ENCODE peak calls at places on chromosomes 4 and X, in five cellular contexts. W is GM13977, H is GM10248, Z is transverse colon, M is Caco-2. P is an unnamed sample.
A peak's percentile ranks its signal among the peaks of the same experiment; 100 is the strongest.

GRCh38 chr4:122458625-122459024 is 2.1 kb upstream of the IL2 start:
- DNase-seq in Z (no peak), M (no peak), H (no peak), W (peak; percentile 18), P (peak; percentile 52)

GRCh38 chrX:123696334-123696733 is 36.5 kb downstream of the THOC2 start:
- DNase-seq in M (no peak), H (no peak), W (no peak), Z (no peak), P (no peak)

GRCh38 chr4:66123195-66123594 is 452.9 kb upstream of the EPHA5 start:
- DNase-seq in W (no peak), M (no peak), Z (no peak), H (no peak), P (no peak)

GRCh38 chrX:2413969-2414368 is 86.8 kb downstream of the DHRSX start:
- DNase-seq in W (no peak), M (no peak), H (no peak), Z (no peak), P (no peak)

GRCh38 chrX:40938418-40938817 is 146.8 kb upstream of the USP9X start:
- DNase-seq in H (no peak), M (no peak), W (no peak), Z (no peak), P (no peak)

GRCh38 chr4:3657917-3658913 is 108.0 kb upstream of the ADRA2C start:
- DNase-seq in W (no peak), Z (no peak), M (no peak), H (no peak), P (no peak)

GRCh38 chr4:33959519-33959918 is 2284.8 kb downstream of the ARAP2 start:
- DNase-seq in H (no peak), W (no peak), M (no peak), Z (no peak), P (no peak)

GRCh38 chr4:177308125-177308524 is 1.5 kb upstream of the NEIL3 start:
- DNase-seq in H (no peak), W (no peak), Z (no peak), M (no peak), P (no peak)

GRCh38 chr4:169184236-169184635 is 86.5 kb downstream of the SH3RF1 start:
- DNase-seq in Z (no peak), M (no peak), W (no peak), H (no peak), P (no peak)

GRCh38 chr4:184648220-184649025 is 824 bp downstream of the CASP3 start:
- DNase-seq in M (peak; percentile 40), Z (peak; percentile 72), H (peak; percentile 33), W (peak; percentile 32), P (peak; percentile 63)

GRCh38 chr4:87144346-87144745 is 76.1 kb downstream of the KLHL8 start:
- DNase-seq in Z (no peak), H (no peak), M (no peak), W (no peak), P (no peak)

GRCh38 chr4:182789588-182789987 is 127.6 kb downstream of the DCTD start:
- DNase-seq in Z (no peak), W (no peak), H (no peak), M (no peak), P (no peak)

DNA sequence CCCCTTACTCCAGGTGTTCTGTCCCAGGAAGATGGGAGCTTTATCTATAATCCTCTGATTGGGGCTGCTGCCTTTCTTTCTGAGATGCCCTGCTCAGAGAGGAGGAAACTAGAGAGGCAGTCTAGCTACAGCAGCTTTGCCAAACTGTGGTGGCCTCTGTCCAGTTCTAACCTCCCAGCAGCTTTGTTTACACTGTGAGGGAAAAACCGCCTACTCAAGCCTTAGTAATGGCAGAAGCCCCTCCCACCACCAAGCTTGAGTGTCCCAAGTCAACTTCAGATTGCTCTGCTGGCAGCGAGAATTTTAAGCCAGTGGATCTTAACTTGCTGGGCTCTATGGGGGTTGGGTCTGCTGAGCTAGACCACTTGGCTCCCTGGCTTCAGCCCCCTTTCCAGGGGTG is 394.9 kb upstream of the PABPC5 start:
- DNase-seq in H (no peak), Z (no peak), M (no peak), W (no peak), P (no peak)
- TF ChIP-seq CTCF in H (no peak), Z (no peak), M (no peak), W (no peak), P (no peak)

GRCh38 chr4:763922-764321 is 58.3 kb downstream of the PCGF3 start:
- DNase-seq in H (no peak), W (no peak), Z (no peak), M (no peak), P (no peak)

GRCh38 chr4:764405-765169 is 59.0 kb downstream of the PCGF3 start:
- DNase-seq in Z (no peak), H (no peak), W (no peak), M (no peak), P (no peak)

GRCh38 chr4:768076-768475 is 57.9 kb downstream of the CPLX1 start:
- DNase-seq in H (no peak), Z (no peak), W (no peak), M (no peak), P (no peak)

GRCh38 chr4:766559-767283 is 59.2 kb downstream of the CPLX1 start:
- DNase-seq in W (no peak), H (no peak), M (peak; percentile 35), Z (no peak), P (no peak)

GRCh38 chr4:766152-766515 is 59.8 kb downstream of the CPLX1 start:
- DNase-seq in H (no peak), M (peak; percentile 41), W (no peak), Z (no peak), P (no peak)
- TF ChIP-seq CTCF in H (no peak), M (no peak), W (no peak), Z (no peak), P (no peak)

GRCh38 chrX:149877157-149877556 is 3.8 kb upstream of the MAGEA8 start:
- DNase-seq in H (no peak), W (no peak), M (no peak), Z (no peak), P (no peak)

GRCh38 chrX:149877636-149878035 is 3.3 kb upstream of the MAGEA8 start:
- DNase-seq in Z (no peak), M (no peak), W (no peak), H (no peak), P (no peak)

GRCh38 chrX:149881081-149881711 is at the start of gene MAGEA8:
- DNase-seq in Z (no peak), M (peak; percentile 32), H (peak; percentile 24), W (no peak), P (peak; percentile 9)
- TF ChIP-seq CTCF in Z (no peak), M (peak; percentile 37), H (no peak), W (peak; percentile 29), P (peak; percentile 34)

DNA sequence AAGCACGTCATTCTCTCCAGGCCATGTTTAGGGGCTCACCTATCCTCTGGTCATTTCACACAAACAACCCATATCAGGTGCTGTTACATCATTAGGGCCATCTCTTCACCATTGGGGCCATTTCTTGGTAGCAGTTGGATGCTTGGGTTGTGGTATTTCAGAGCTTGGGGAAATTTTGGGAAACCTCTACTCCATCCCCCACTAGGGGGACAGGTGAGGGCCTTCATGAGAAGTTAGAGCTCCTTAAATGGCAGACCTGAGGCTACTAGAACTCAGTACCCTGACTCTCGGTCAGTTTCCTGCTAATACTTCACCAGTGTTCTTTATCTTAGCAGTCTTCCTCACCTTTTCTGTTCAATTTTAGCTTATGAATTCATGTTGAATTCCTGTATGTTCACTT is 50.2 kb downstream of the ZNF827 start:
- DNase-seq in Z (no peak), W (no peak), H (no peak), M (no peak), P (no peak)
- TF ChIP-seq CTCF in Z (no peak), W (no peak), H (no peak), M (no peak), P (no peak)

DNA sequence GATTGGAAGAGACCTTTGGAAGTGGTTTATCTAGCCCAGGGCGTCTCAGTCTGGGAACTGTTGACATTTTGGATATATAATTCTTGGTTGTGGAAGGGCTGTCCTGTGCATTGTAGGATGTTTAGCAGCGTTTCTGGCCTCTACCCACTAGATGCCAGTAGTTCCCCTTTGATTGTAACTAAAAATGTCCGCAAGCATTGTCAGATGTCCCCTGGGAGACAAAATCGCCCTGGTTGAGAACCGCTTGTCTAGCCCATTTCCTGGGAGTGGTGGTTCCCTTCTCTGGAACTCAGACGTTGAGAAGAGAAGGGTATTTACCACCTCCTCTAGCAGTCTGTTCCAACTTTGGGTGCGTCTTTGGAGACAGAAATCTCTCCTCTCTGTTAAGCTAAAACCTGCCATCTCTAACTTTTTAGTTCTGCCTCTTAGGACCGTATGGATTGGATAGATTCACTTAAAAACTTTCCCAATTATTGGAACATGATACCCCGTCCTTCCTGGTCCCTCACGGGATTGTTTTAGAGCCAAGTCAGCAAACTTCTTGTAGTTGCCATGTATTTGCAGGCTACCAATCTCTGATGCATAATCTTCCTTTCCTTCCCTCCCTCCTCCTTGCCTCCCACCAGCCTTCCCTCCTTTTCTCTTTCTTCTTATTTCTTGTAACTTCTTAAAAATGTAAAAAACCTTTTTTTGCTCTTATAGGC is 13.9 kb downstream of the TMEM165 start:
- DNase-seq in M (no peak), H (peak; percentile 25), W (no peak), Z (no peak), P (peak; percentile 59)
- TF ChIP-seq CTCF in M (no peak), H (peak; percentile 58), W (peak; percentile 58), Z (no peak), P (peak; percentile 33)

DNA sequence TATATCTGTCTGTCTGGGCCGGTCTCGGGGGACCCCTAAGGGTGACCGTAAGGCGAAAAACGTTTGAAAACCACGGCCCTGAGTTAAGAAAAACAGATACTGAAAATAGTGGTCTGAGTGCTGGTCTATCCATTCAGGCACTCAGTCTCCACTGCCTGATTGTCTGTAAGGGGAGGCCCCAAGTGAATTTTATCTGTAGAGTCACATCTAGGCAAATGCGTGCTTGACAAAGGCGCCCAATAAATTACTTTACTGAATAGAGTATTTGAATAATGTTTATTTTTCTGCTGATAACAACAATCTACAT is 461 bp downstream of the HNRNPH2 start:
- DNase-seq in M (no peak), W (no peak), Z (no peak), H (no peak), P (no peak)
- TF ChIP-seq CTCF in M (no peak), W (no peak), Z (no peak), H (no peak), P (no peak)

DNA sequence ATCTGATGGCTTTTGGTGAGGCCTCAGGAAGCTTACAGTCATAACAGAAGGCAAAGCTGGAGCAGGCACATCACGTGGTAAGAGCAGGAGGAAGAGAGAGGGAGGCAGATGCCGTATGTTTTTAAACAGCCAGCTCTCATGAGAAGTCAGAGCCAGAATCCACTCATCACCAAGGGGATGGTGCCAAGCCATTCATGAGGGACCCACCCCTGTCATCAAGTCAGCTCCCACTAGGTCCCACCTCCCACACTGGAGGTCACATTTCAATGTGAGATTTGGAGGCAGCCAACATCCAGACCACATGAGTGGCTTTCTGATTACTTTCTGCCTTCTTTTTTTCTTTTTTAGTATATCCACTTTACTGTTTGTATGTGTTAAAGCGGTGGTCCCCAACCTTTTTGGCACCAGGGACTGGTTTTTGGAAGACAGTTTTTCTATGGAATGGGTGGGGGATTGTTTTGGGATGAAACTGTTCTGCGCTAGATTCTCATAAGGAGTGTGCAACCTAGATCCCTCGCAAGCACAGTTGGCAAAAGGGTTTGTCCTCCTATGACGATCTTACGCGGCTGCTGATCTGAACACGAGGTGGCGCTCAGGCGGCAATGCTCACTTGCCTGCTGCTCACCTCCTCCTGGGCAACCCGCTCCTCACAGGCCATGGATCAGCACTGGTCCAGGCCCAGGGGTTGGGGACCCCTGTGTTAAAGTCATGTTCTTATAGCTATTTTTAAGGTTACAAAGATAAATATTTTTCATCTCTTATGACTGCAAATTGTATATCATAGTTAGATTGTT is 61.7 kb downstream of the SLIT2 start:
- DNase-seq in W (peak; percentile 4), H (no peak), M (peak; percentile 42), Z (peak; percentile 12), P (peak; percentile 70)
- TF ChIP-seq CTCF in W (peak; percentile 53), H (peak; percentile 11), M (peak; percentile 12), Z (no peak), P (peak; percentile 65)

GRCh38 chr4:28686618-28687017 is 1826.0 kb downstream of the STIM2 start:
- DNase-seq in M (peak; percentile 46), H (peak; percentile 7), W (peak; percentile 11), Z (peak; percentile 8), P (peak; percentile 9)
- TF ChIP-seq CTCF in M (peak; percentile 27), H (peak; percentile 11), W (peak; percentile 66), Z (no peak), P (peak; percentile 32)

P was measured in GM12865.